ENCODE peak calls at places on chromosomes 16 and 17, in five cellular contexts. Q is mesenchymal stem cell, Z is trophoblast cell, D is neuronal stem cell, A is H1. P is an unnamed sample. For H3K36me3, the result is how much of the 10 kb centered on the place peaks cover.

GRCh38 chr17:147796-148740 is 10.7 kb downstream of the SCGB1C2 start:
- DNase-seq in Q (no peak), Z (no peak), D (no peak), A (peak), P (no peak)

GRCh38 chr17:42276359-42276608 is at the start of gene STAT5B:
- DNase-seq in Q (peak), Z (no peak), D (peak), A (peak), P (peak)

GRCh38 chr17:44044092-44044491 is 22.4 kb downstream of the LSM12 start:
- DNase-seq in Q (peak), Z (no peak), D (no peak), A (no peak), P (peak)

GRCh38 chr17:323721-324139 is 28.9 kb downstream of the RPH3AL start:
- DNase-seq in Q (no peak), Z (no peak), D (no peak), A (peak), P (no peak)

GRCh38 chr16:80913397-80913796 is 93.3 kb downstream of the CMC2 start:
- DNase-seq in Q (no peak), Z (no peak), D (no peak), A (no peak), P (no peak)

GRCh38 chr17:28097901-28098300 is 55.4 kb downstream of the NLK start:
- DNase-seq in Q (no peak), Z (no peak), D (no peak), A (no peak), P (no peak)

GRCh38 chr16:3047387-3047720 is 993 bp downstream of the MMP25 start:
- DNase-seq in Q (no peak), Z (no peak), D (no peak), A (no peak), P (no peak)

GRCh38 chr16:425740-426114 is 278 bp downstream of the RAB11FIP3 start:
- DNase-seq in Q (peak), Z (no peak), D (no peak), A (no peak), P (no peak)

GRCh38 chr16:17375388-17376304 is 95.1 kb downstream of the XYLT1 start:
- DNase-seq in Q (no peak), Z (no peak), D (no peak), A (no peak), P (no peak)

GRCh38 chr17:78416791-78417530 is 38.5 kb downstream of the PGS1 start:
- DNase-seq in Q (peak), Z (no peak), D (no peak), A (no peak), P (no peak)

GRCh38 chr17:78419970-78420820 is 41.7 kb downstream of the PGS1 start:
- DNase-seq in Q (no peak), Z (no peak), D (no peak), A (no peak), P (no peak)

GRCh38 chr17:78416311-78416711 is 37.9 kb downstream of the PGS1 start:
- DNase-seq in Q (peak), Z (no peak), D (no peak), A (no peak), P (peak)

GRCh38 chr17:78417531-78417909 is 39.1 kb downstream of the PGS1 start:
- DNase-seq in Q (no peak), Z (no peak), D (no peak), A (no peak), P (no peak)

GRCh38 chr17:78418627-78419026 is 40.2 kb downstream of the PGS1 start:
- DNase-seq in Q (no peak), Z (no peak), D (no peak), A (no peak), P (no peak)
- H3K36me3 ChIP-seq in Q (half or more), Z (under half), D (half or more), A (under half), P (under half)

DNA sequence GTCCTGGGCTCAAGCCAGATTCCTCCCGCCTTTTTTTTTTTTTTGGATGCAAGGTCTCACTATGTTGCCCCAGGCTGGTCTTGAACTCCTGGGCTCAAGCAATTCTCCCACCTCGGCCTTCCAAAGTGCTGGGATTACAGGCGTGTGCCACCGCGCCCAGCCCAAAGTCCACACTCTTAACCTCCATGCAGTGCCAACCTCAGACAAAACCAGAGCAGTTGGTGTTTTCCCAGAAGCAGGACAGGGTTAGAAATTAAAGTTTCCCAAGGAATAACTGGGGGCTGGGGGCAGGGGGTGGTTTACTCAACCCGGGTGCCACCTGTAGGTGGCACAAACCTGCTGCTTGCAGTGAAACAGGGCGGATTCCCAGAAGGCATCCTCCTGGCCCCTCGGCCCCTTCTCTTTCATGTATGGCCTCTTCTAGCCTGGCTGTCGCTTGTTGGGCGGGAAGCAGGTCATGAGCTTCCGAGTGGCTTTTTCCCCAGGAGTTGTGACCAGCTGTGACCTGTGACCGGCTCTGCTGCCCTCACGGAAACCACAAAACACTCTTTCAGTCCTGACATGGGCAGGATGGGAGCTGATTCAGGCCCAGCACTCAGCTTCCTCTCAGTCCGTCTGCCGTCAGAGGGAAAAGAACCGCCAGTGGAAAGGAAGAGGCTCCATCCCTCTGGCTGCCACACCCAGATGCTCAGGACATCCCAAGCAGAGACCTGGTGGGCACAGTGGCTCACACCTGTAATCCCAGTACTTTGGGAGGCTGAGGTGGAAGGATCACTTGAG is 25.6 kb upstream of the USP7 start:
- DNase-seq in Q (peak), Z (no peak), D (no peak), A (no peak), P (no peak)
- H3K14ac ChIP-seq in Q (no peak), Z (no peak), D (no peak), A (no peak), P (no peak)

GRCh38 chr17:59627269-59627668 is 7.6 kb downstream of the CLTC start:
- DNase-seq in Q (peak), Z (no peak), D (no peak), A (no peak), P (peak)
- H3K36me3 ChIP-seq in Q (under half), Z (under half), D (half or more), A (under half), P (under half)

DNA sequence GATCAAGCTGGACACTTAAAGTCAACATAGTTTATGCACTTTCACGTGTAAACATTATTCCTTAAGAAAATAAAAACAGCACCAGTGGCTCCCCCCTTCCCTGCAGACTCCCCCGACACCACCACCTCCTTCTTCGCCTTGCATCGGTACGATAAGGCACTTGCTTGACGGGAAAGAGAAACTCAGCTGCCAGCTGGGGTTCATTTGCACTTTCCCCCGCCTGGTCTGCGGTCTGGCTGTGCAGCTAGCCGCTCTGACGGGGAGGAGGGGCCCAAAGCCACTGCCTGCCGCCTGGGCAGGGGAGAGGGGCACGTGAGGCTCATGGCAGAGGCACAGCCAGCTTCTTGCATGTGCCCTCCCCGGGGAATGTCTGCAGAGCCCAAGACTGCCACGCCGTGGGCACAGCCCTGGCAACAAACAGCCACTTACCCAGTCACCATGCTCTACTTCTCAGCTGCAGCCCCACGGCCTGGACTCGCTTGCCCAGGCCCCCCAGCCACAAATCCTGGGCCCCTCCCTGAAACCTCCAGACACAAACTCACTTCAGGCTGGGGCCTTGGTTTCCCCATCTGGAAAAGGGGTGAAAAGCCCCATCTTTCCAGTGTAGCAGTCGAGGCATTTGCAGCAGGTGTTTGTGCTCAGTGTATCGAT is 16.5 kb upstream of the PRM1 start:
- DNase-seq in Q (peak), Z (no peak), D (no peak), A (peak), P (peak)
- H3K14ac ChIP-seq in Q (no peak), Z (no peak), D (no peak), A (no peak), P (no peak)

DNA sequence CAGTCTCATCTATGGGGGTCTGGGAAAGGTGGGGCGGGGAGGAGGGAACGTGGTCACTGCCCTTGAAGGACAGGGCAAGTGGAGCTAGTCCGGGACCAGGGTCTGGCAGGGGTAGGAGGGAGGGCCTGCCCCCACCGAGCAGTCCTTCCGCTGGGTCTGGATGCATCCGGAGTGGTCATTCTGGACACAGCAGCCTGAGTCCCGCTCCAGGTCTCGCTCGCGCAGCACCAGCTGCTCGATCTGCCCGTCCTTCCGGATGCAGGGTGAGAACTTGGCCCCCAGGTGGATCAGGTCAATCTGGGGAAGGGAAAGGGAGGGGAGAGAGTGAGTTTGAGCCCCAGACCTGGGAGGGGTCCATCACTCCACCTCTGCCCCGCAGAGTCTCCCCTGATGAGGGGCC is 6.8 kb downstream of the AANAT start:
- DNase-seq in Q (no peak), Z (no peak), D (no peak), A (no peak), P (no peak)
- H3K36me3 ChIP-seq in Q (half or more), Z (under half), D (under half), A (under half), P (under half)

P was measured in IMR-90.